ENCODE peak calls at places on chromosomes 16 and 17, in four cellular contexts. W is naive thymus-derived CD8-positive, alpha-beta T cell; D is progenitor cell of endocrine pancreas; C is kidney epithelial cell. M is an unnamed sample.

GRCh38 chr16:2840914-2841313 is 10.8 kb downstream of the ZG16B start:
- DNase-seq in D (no peak), C (no peak), W (peak), M (no peak)

GRCh38 chr16:68893710-68894705 is 50.7 kb downstream of the TANGO6 start:
- DNase-seq in C (peak), W (no peak), D (peak), M (no peak)

GRCh38 chr16:31243734-31244670 is 15.8 kb upstream of the ITGAM start:
- DNase-seq in D (no peak), W (no peak), C (no peak), M (peak)

GRCh38 chr17:4948997-4949320 is 629 bp upstream of the PFN1 start:
- DNase-seq in W (peak), C (no peak), D (peak), M (peak)

GRCh38 chr17:45305532-45306087 is 11.2 kb downstream of the MAP3K14 start:
- DNase-seq in D (no peak), C (no peak), W (no peak), M (no peak)

GRCh38 chr16:85751665-85752501 is 987 bp upstream of the C16orf74 start:
- DNase-seq in W (peak), D (no peak), C (no peak), M (no peak)

GRCh38 chr17:31561469-31562412 is 170.3 kb downstream of the RAB11FIP4 start:
- DNase-seq in W (no peak), D (no peak), C (no peak), M (no peak)

GRCh38 chr17:11499881-11500280 is 98.4 kb upstream of the DNAH9 start:
- DNase-seq in W (no peak), D (no peak), C (no peak), M (no peak)

GRCh38 chr16:57971848-57972247 is 920 bp upstream of the CNGB1 start:
- DNase-seq in C (no peak), D (no peak), W (no peak), M (no peak)

GRCh38 chr17:596287-596686 is 118.4 kb downstream of the VPS53 start:
- DNase-seq in C (no peak), W (no peak), D (no peak), M (no peak)

M was measured in GM10248.